ENCODE peak calls at places on chromosomes 13 and 19, in five cellular contexts. B, Q, T, H and I are unnamed samples.

GRCh38 chr19:7888145-7888825 is at the start of gene LRRC8E:
- DNase-seq in B (peak), H (peak), Q (peak), T (peak), I (peak)

GRCh38 chr19:45500918-45501729 is 2.9 kb downstream of the PPM1N start:
- DNase-seq in H (no peak), T (no peak), Q (no peak), B (no peak), I (no peak)

GRCh38 chr13:96449920-96450319 is 360.0 kb downstream of the HS6ST3 start:
- DNase-seq in Q (no peak), T (no peak), H (no peak), B (no peak), I (no peak)

GRCh38 chr19:10209305-10209704 is 14.6 kb upstream of the DNMT1 start:
- DNase-seq in Q (no peak), B (no peak), H (no peak), T (no peak), I (no peak)

GRCh38 chr13:86585826-86586225 is 786.6 kb upstream of the SLITRK6 start:
- DNase-seq in H (no peak), T (no peak), Q (no peak), B (no peak), I (no peak)

GRCh38 chr13:113178070-113178895 is 19.8 kb downstream of the PROZ start:
- DNase-seq in B (no peak), Q (no peak), T (no peak), H (no peak), I (no peak)

GRCh38 chr19:2252481-2253105 is 3.5 kb downstream of the AMH start:
- DNase-seq in T (no peak), H (no peak), Q (peak), B (peak), I (no peak)

GRCh38 chr19:47221890-47222289 is 9.1 kb downstream of the BBC3 start:
- DNase-seq in T (no peak), B (no peak), Q (no peak), H (no peak), I (no peak)

GRCh38 chr19:29515233-29515619 is 10.6 kb upstream of the VSTM2B start:
- DNase-seq in T (no peak), B (no peak), Q (no peak), H (no peak), I (no peak)

GRCh38 chr13:108176685-108177274 is 38.6 kb downstream of the LIG4 start:
- DNase-seq in H (no peak), Q (peak), B (peak), T (peak), I (peak)

GRCh38 chr19:55456347-55456746 is 5.1 kb downstream of the ISOC2 start:
- DNase-seq in H (no peak), T (no peak), Q (no peak), B (no peak), I (no peak)

GRCh38 chr13:75961911-75962310 is 325.8 kb downstream of the LMO7 start:
- DNase-seq in Q (no peak), H (no peak), T (no peak), B (no peak), I (no peak)

GRCh38 chr19:47778954-47779351 is 450 bp downstream of the SELENOW start:
- DNase-seq in B (no peak), T (no peak), H (no peak), Q (no peak), I (no peak)

GRCh38 chr19:57280913-57281425 is 684 bp downstream of the ZNF460 start:
- DNase-seq in B (no peak), Q (no peak), H (no peak), T (no peak), I (no peak)

GRCh38 chr13:110126391-110126961 is 180.5 kb downstream of the COL4A1 start:
- DNase-seq in Q (no peak), T (no peak), H (no peak), B (no peak), I (no peak)

GRCh38 chr13:112434937-112435523 is 58.9 kb downstream of the SPACA7 start:
- DNase-seq in Q (no peak), H (no peak), B (no peak), T (no peak), I (no peak)

GRCh38 chr19:7540761-7541480 is 5.4 kb downstream of the PNPLA6 start:
- DNase-seq in H (no peak), Q (no peak), B (peak), T (no peak), I (peak)

GRCh38 chr19:48656840-48657474 is 11.0 kb upstream of the CA11 start:
- DNase-seq in T (no peak), Q (no peak), B (no peak), H (no peak), I (no peak)

GRCh38 chr19:13557756-13558398 is 51.6 kb upstream of the CACNA1A start:
- DNase-seq in Q (no peak), B (peak), H (no peak), T (no peak), I (no peak)

GRCh38 chr19:42282036-42282762 is 13.1 kb downstream of the CIC start:
- DNase-seq in H (no peak), T (no peak), Q (no peak), B (no peak), I (no peak)

GRCh38 chr19:8209111-8209964 is at the start of gene CERS4:
- DNase-seq in Q (peak), H (peak), T (peak), B (peak), I (peak)

GRCh38 chr13:33262997-33263396 is 22.6 kb downstream of the STARD13 start:
- DNase-seq in T (no peak), B (no peak), H (no peak), Q (no peak), I (no peak)

GRCh38 chr19:33674575-33675367 is 53.0 kb downstream of the CHST8 start:
- DNase-seq in Q (no peak), B (no peak), T (no peak), H (no peak), I (no peak)

GRCh38 chr19:42290523-42291436 is 11.2 kb upstream of the PRR19 start:
- DNase-seq in T (peak), Q (peak), B (no peak), H (peak), I (peak)

GRCh38 chr19:4504297-4504701 is 14.0 kb downstream of the PLIN4 start:
- DNase-seq in H (no peak), B (no peak), Q (no peak), T (no peak), I (no peak)

GRCh38 chr13:49308104-49308875 is 60.6 kb downstream of the CDADC1 start:
- DNase-seq in T (no peak), H (no peak), B (no peak), Q (no peak), I (no peak)

GRCh38 chr19:40279120-40279551 is 6.0 kb downstream of the AKT2 start:
- DNase-seq in T (no peak), Q (no peak), H (no peak), B (no peak), I (no peak)

GRCh38 chr13:64553411-64554129 is 2676.6 kb downstream of the PCDH9 start:
- DNase-seq in B (no peak), T (no peak), H (no peak), Q (no peak), I (no peak)

GRCh38 chr19:54648129-54648528 is 14.7 kb upstream of the LILRB4 start:
- DNase-seq in H (no peak), Q (no peak), B (no peak), T (no peak), I (no peak)

GRCh38 chr19:40976134-40976533 is 14.9 kb upstream of the CYP2B6 start:
- DNase-seq in Q (no peak), B (no peak), T (no peak), H (no peak), I (no peak)

GRCh38 chr19:52237197-52237596 is 32.2 kb upstream of the ZNF766 start:
- DNase-seq in H (no peak), B (no peak), T (no peak), Q (no peak), I (no peak)

GRCh38 chr19:33150852-33151518 is 19.1 kb downstream of the WDR88 start:
- DNase-seq in B (no peak), T (no peak), H (no peak), Q (no peak), I (no peak)

GRCh38 chr19:45878043-45878794 is 7.7 kb downstream of the IRF2BP1 start:
- DNase-seq in Q (no peak), H (no peak), T (no peak), B (no peak), I (no peak)

GRCh38 chr13:76380436-76381065 is 505.7 kb downstream of the KCTD12 start:
- DNase-seq in H (no peak), T (no peak), Q (no peak), B (no peak), I (no peak)

GRCh38 chr19:16571283-16571682 is 932 bp downstream of the SLC35E1 start:
- DNase-seq in T (no peak), H (no peak), B (no peak), Q (no peak), I (no peak)

GRCh38 chr13:36163303-36163702 is 32.1 kb upstream of the DCLK1 start:
- DNase-seq in H (no peak), B (no peak), T (no peak), Q (no peak), I (no peak)

GRCh38 chr19:49639401-49640112 is 386 bp downstream of the RRAS start:
- DNase-seq in Q (no peak), B (no peak), H (no peak), T (no peak), I (no peak)

GRCh38 chr13:98563071-98563470 is 13.8 kb downstream of the STK24 start:
- DNase-seq in T (no peak), Q (no peak), H (no peak), B (no peak), I (no peak)

GRCh38 chr13:98557934-98558630 is 18.8 kb downstream of the STK24 start:
- DNase-seq in H (no peak), B (no peak), T (no peak), Q (no peak), I (no peak)

GRCh38 chr13:98556417-98556816 is 20.5 kb downstream of the STK24 start:
- DNase-seq in Q (no peak), B (no peak), T (no peak), H (no peak), I (no peak)

GRCh38 chr13:98556968-98557591 is 19.8 kb downstream of the STK24 start:
- DNase-seq in H (no peak), B (no peak), Q (no peak), T (no peak), I (no peak)
- TF ChIP-seq CTCF in H (peak), B (no peak), Q (no peak), T (no peak), I (no peak)

GRCh38 chr13:51913421-51914136 is 51.8 kb downstream of the CCDC70 start:
- DNase-seq in Q (no peak), H (no peak), B (peak), T (no peak), I (no peak)

GRCh38 chr13:51914137-51914493 is 52.3 kb downstream of the CCDC70 start:
- DNase-seq in Q (no peak), H (no peak), B (no peak), T (no peak), I (no peak)

GRCh38 chr13:51912511-51913225 is 50.9 kb downstream of the CCDC70 start:
- DNase-seq in T (no peak), B (no peak), Q (no peak), H (no peak), I (no peak)

GRCh38 chr13:51910508-51910907 is 48.7 kb downstream of the CCDC70 start:
- DNase-seq in Q (no peak), B (no peak), T (no peak), H (no peak), I (no peak)

GRCh38 chr13:51912091-51912490 is 50.3 kb downstream of the CCDC70 start:
- DNase-seq in Q (no peak), B (no peak), T (no peak), H (no peak), I (no peak)
- TF ChIP-seq CTCF in Q (no peak), B (no peak), T (no peak), H (peak), I (no peak)

GRCh38 chr13:73610799-73611592 is 523.2 kb downstream of the KLF12 start:
- DNase-seq in T (no peak), H (no peak), Q (no peak), B (no peak), I (no peak)
- TF ChIP-seq CTCF in T (no peak), H (no peak), Q (no peak), B (no peak), I (no peak)

GRCh38 chr13:53198699-53199098 is 170.1 kb downstream of the OLFM4 start:
- DNase-seq in B (no peak), Q (no peak), H (no peak), T (no peak), I (no peak)

GRCh38 chr13:53198017-53198416 is 169.4 kb downstream of the OLFM4 start:
- DNase-seq in T (no peak), Q (no peak), H (no peak), B (no peak), I (no peak)

GRCh38 chr13:53201454-53202225 is 173.0 kb downstream of the OLFM4 start:
- DNase-seq in B (peak), Q (no peak), T (peak), H (peak), I (peak)

GRCh38 chr13:53200075-53200474 is 171.5 kb downstream of the OLFM4 start:
- DNase-seq in Q (no peak), B (no peak), T (no peak), H (no peak), I (no peak)

DNA sequence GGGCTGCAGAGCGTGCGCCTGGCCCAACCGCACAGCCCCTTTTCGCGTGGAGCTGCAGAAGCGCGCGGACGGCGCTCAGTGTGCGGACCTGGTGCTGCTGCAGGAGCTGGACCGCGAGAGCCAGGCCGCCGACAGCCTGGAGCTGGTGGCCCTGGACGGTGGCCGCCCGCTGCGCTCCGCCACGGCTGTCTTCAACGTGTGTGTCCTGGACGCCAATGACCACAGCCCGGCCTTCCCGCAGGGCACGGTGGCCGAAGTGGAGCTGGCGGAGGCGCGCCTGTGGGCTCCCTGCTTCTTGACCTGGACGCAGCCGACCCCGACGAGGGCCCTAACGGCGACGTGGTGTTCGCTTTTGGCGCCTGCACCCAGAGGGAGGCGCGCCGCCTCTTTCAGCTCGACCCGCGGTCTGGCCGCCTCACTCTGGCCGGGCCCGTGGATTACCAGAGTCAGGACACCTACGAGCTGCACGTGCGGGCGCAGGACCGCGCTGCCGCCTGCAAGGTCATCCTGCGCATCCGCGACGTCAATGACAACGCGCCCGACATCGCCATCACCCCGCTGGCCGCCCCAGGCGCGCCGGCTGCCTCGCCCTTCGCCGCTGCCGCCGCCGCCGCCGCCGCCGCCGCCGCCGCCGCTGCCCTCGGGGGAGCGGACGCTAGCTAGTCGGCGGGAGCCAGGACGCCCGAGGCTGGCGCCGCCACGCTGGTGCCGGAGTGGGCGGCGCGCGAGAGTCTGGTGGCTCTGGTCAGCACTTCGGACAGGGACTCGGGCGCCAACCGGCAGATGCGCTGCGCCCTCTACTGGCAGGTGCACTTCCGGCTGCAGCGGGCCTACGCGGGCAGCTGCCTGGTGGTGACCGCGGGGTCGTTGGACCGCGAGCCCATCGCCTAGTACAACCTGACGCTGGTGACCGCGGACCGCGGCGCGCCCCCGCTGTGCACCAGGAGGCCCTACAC is 172.2 kb downstream of the OLFM4 start:
- DNase-seq in B (peak), Q (peak), H (peak), T (peak), I (peak)
- TF ChIP-seq CTCF in B (peak), Q (peak), H (peak), T (peak), I (peak)

DNA sequence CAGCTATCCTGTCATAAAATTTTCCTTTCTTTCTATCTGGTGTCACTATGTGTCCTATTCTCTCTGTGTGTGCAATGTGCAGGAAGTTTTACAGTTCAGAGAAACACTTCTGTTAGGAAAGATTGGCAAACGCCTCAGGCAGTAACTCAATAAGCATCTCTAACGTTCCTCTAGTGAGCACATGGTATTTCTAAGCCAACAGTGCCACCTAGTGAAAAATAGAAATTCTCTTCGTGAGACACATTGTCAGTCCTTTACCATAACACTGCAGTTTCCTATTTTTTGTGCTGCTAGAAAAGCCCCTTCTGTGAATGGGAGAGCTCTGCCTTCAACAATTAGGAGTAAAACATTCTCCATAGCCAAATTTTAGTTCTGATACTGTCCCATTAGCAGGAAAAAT is 50.7 kb downstream of the ZNF723 start:
- DNase-seq in T (no peak), H (no peak), B (no peak), Q (no peak), I (no peak)
- TF ChIP-seq CTCF in T (peak), H (peak), B (no peak), Q (no peak), I (no peak)

GRCh38 chr13:82963466-82963865 is 918.8 kb downstream of the SLITRK1 start:
- DNase-seq in H (no peak), B (no peak), Q (no peak), T (no peak), I (no peak)
- TF ChIP-seq CTCF in H (no peak), B (no peak), Q (no peak), T (no peak), I (no peak)

DNA sequence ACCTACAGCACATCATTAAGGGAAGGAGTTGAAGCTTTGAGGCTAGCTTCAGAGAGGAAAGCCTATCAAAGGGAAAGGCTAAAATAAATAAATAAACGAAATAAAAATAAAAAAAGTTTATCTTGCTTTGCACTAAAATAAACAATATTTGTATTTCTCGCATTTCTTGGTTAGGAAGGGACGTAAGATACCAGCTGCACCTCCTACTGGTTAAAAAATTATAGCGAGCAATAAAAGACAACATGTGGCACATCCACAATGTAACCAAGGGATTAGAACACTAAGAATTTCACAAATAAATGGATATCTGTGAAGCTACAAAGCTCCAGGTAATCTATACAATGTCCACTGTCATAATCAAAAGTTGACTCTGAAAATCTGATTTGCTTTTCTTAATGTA is 194.5 kb downstream of the DACH1 start:
- DNase-seq in B (no peak), H (no peak), T (no peak), Q (no peak), I (no peak)
- TF ChIP-seq CTCF in B (no peak), H (peak), T (peak), Q (no peak), I (peak)

GRCh38 chr13:29361716-29362115 is 233.8 kb downstream of the SLC7A1 start:
- DNase-seq in T (no peak), Q (no peak), H (no peak), B (no peak), I (no peak)
- TF ChIP-seq CTCF in T (no peak), Q (no peak), H (no peak), B (no peak), I (no peak)

GRCh38 chr13:50990540-50991506 is 81.2 kb downstream of the RNASEH2B start:
- DNase-seq in B (no peak), H (no peak), Q (no peak), T (peak), I (peak)

GRCh38 chr13:50990050-50990449 is 80.5 kb downstream of the RNASEH2B start:
- DNase-seq in T (no peak), Q (no peak), H (no peak), B (no peak), I (no peak)

GRCh38 chr13:50993371-50993770 is 83.8 kb downstream of the RNASEH2B start:
- DNase-seq in H (no peak), B (no peak), Q (no peak), T (no peak), I (no peak)

GRCh38 chr13:50991624-50992610 is 82.3 kb downstream of the RNASEH2B start:
- DNase-seq in T (no peak), Q (peak), B (no peak), H (no peak), I (peak)

GRCh38 chr13:50989476-50989875 is 79.9 kb downstream of the RNASEH2B start:
- DNase-seq in B (no peak), Q (no peak), T (no peak), H (no peak), I (peak)
- TF ChIP-seq CTCF in B (no peak), Q (no peak), T (peak), H (peak), I (no peak)